ENCODE peak calls at places on chromosomes 16 and 17, in four cellular contexts. One of them, this sample, is unnamed.

GRCh38 chr16:11232852-11233726 is 22.9 kb downstream of the SOCS1 start:
- DNase-seq in astrocyte: no peak
- DNase-seq in heart right ventricle: peak
- DNase-seq in D721Med: no peak
- DNase-seq in this sample: no peak

GRCh38 chr16:68707341-68708152 is 29.5 kb upstream of the CDH1 start:
- DNase-seq in astrocyte: peak
- DNase-seq in heart right ventricle: no peak
- DNase-seq in D721Med: no peak
- DNase-seq in this sample: peak

GRCh38 chr16:87145181-87146176 is 171.7 kb downstream of the C16orf95 start:
- DNase-seq in astrocyte: peak
- DNase-seq in D721Med: no peak
- DNase-seq in heart right ventricle: no peak
- DNase-seq in this sample: peak

GRCh38 chr17:6276711-6277110 is 158.2 kb downstream of the AIPL1 start:
- DNase-seq in heart right ventricle: no peak
- DNase-seq in D721Med: no peak
- DNase-seq in astrocyte: no peak
- DNase-seq in this sample: no peak

GRCh38 chr17:61253293-61253801 is 146.3 kb upstream of the TBX2 start:
- DNase-seq in astrocyte: no peak
- DNase-seq in heart right ventricle: peak
- DNase-seq in D721Med: no peak
- DNase-seq in this sample: no peak

GRCh38 chr16:54034684-54035083 is 251.9 kb downstream of the IRX3 start:
- DNase-seq in heart right ventricle: no peak
- DNase-seq in D721Med: no peak
- DNase-seq in astrocyte: no peak
- DNase-seq in this sample: no peak

GRCh38 chr17:49696233-49696761 is 11.5 kb downstream of the SLC35B1 start:
- DNase-seq in heart right ventricle: no peak
- DNase-seq in D721Med: no peak
- DNase-seq in astrocyte: no peak
- DNase-seq in this sample: no peak

GRCh38 chr17:412211-413015 is 59.8 kb upstream of the RPH3AL start:
- DNase-seq in astrocyte: peak
- DNase-seq in heart right ventricle: peak
- DNase-seq in D721Med: no peak
- DNase-seq in this sample: peak

GRCh38 chr17:27081002-27081638 is 212.8 kb upstream of the WSB1 start:
- DNase-seq in heart right ventricle: no peak
- DNase-seq in D721Med: no peak
- DNase-seq in astrocyte: no peak
- DNase-seq in this sample: no peak

GRCh38 chr17:27082775-27083154 is 211.1 kb upstream of the WSB1 start:
- DNase-seq in heart right ventricle: no peak
- DNase-seq in D721Med: no peak
- DNase-seq in astrocyte: no peak
- DNase-seq in this sample: no peak

GRCh38 chr17:27082023-27082774 is 211.7 kb upstream of the WSB1 start:
- DNase-seq in astrocyte: no peak
- DNase-seq in D721Med: no peak
- DNase-seq in heart right ventricle: no peak
- DNase-seq in this sample: no peak

GRCh38 chr17:27085517-27085916 is 208.4 kb upstream of the WSB1 start:
- DNase-seq in astrocyte: no peak
- DNase-seq in D721Med: no peak
- DNase-seq in heart right ventricle: no peak
- DNase-seq in this sample: no peak

GRCh38 chr17:27083408-27084185 is 210.3 kb upstream of the WSB1 start:
- DNase-seq in heart right ventricle: no peak
- DNase-seq in astrocyte: no peak
- DNase-seq in D721Med: no peak
- DNase-seq in this sample: no peak
- TF ChIP-seq CTCF in heart right ventricle: no peak
- TF ChIP-seq CTCF in astrocyte: no peak
- TF ChIP-seq CTCF in D721Med: no peak
- TF ChIP-seq CTCF in this sample: no peak

GRCh38 chr16:82061861-82062525 is 26.9 kb downstream of the HSD17B2 start:
- DNase-seq in heart right ventricle: no peak
- DNase-seq in D721Med: no peak
- DNase-seq in astrocyte: no peak
- DNase-seq in this sample: peak
- TF ChIP-seq CTCF in heart right ventricle: peak
- TF ChIP-seq CTCF in D721Med: peak
- TF ChIP-seq CTCF in astrocyte: peak
- TF ChIP-seq CTCF in this sample: peak

DNA sequence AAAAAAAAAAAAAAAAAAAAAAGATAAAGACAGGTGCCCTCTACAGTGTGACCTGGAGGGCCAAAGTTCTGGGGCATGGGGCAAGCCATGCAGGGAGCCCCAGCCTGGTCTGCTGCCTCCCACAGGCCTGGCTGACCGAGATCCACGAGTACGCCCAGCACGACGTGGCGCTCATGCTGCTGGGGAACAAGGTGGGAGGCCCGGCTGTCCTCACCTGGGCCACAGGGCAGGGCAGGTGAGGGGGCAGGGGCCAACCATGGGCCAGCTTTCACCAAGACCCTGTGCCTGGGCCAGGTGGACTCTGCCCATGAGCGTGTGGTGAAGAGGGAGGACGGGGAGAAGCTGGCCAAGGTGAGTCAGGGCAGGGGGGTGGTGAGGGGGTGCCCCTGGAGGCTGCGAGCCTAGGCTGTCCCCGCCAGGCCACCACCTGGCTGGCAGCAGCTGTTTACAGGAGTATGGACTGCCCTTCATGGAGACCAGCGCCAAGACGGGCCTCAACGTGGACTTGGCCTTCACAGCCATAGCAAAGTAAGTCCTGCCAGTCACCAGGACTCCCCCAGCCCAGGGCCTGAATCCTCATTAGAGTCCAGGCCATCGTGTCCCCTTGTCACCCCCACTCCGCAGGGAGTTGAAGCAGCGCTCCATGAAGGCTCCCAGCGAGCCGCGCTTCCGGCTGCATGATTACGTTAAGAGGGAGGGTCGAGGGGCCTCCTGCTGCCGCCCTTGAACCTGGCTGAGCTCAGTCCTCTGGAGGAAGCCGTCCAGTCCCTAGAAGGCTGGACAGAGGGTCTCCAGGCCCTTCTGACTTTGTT is 2.7 kb upstream of the TRAF7 start:
- DNase-seq in heart right ventricle: no peak
- DNase-seq in D721Med: no peak
- DNase-seq in astrocyte: no peak
- DNase-seq in this sample: peak
- TF ChIP-seq CTCF in heart right ventricle: no peak
- TF ChIP-seq CTCF in D721Med: no peak
- TF ChIP-seq CTCF in astrocyte: no peak
- TF ChIP-seq CTCF in this sample: no peak

GRCh38 chr16:24801761-24802302 is 43.9 kb upstream of the SLC5A11 start:
- DNase-seq in astrocyte: peak
- DNase-seq in heart right ventricle: no peak
- DNase-seq in D721Med: no peak
- DNase-seq in this sample: no peak

GRCh38 chr16:24805484-24805883 is 40.3 kb upstream of the SLC5A11 start:
- DNase-seq in astrocyte: no peak
- DNase-seq in D721Med: no peak
- DNase-seq in heart right ventricle: no peak
- DNase-seq in this sample: no peak

DNA sequence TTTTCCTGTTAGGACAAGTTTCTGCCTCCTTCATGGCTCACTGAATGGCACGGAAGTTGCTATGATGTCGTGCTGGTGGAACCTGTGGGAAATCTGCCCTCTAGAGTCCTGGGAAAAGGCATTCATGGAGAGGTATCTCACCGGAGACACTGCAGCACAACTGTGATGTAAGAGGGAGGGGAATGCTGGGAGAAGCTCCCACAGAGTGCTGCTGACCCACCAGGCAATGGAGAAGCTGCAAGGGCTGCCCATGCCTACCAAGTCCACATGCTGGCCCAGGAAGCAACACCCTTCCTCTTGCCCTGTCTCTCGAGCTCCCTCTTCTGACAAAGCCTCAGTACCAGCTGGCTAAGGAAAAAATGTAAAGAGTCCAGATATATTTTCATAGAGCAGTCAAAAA is 45.2 kb upstream of the SLC5A11 start:
- DNase-seq in D721Med: no peak
- DNase-seq in astrocyte: peak
- DNase-seq in heart right ventricle: no peak
- DNase-seq in this sample: peak
- TF ChIP-seq CTCF in D721Med: no peak
- TF ChIP-seq CTCF in astrocyte: no peak
- TF ChIP-seq CTCF in heart right ventricle: peak
- TF ChIP-seq CTCF in this sample: peak

GRCh38 chr17:57410169-57410568 is 153.8 kb downstream of the MSI2 start:
- DNase-seq in D721Med: no peak
- DNase-seq in heart right ventricle: no peak
- DNase-seq in astrocyte: no peak
- DNase-seq in this sample: no peak

GRCh38 chr17:57407287-57408063 is 151.2 kb downstream of the MSI2 start:
- DNase-seq in D721Med: no peak
- DNase-seq in astrocyte: no peak
- DNase-seq in heart right ventricle: no peak
- DNase-seq in this sample: peak

GRCh38 chr17:57406981-57407286 is 150.6 kb downstream of the MSI2 start:
- DNase-seq in D721Med: no peak
- DNase-seq in heart right ventricle: no peak
- DNase-seq in astrocyte: no peak
- DNase-seq in this sample: no peak

GRCh38 chr17:57406131-57406980 is 150.0 kb downstream of the MSI2 start:
- DNase-seq in D721Med: peak
- DNase-seq in heart right ventricle: peak
- DNase-seq in astrocyte: peak
- DNase-seq in this sample: no peak

GRCh38 chr17:57408064-57408811 is 151.9 kb downstream of the MSI2 start:
- DNase-seq in heart right ventricle: no peak
- DNase-seq in astrocyte: no peak
- DNase-seq in D721Med: no peak
- DNase-seq in this sample: peak
- TF ChIP-seq CTCF in heart right ventricle: no peak
- TF ChIP-seq CTCF in astrocyte: no peak
- TF ChIP-seq CTCF in D721Med: no peak
- TF ChIP-seq CTCF in this sample: no peak

DNA sequence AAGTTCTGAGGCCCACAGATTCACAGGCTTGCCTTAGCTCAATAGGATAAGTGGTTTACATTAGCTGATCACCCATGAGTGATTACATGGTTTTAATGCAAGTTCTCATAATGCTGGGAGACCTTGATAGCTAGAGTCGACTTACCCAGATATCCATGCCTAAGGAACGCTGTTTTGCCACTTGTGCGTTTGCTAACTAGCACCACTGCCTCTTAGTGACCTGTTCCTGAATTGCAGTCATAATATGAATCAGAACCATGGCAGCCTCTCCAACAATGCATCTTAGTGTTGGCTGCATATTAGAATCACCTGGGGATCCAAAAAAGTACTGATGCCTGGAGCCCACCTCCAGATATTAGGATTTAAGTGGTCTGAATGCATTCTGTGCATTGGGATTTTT is 251.1 kb upstream of the CDH5 start:
- DNase-seq in astrocyte: no peak
- DNase-seq in D721Med: no peak
- DNase-seq in heart right ventricle: no peak
- DNase-seq in this sample: no peak
- TF ChIP-seq CTCF in astrocyte: no peak
- TF ChIP-seq CTCF in D721Med: no peak
- TF ChIP-seq CTCF in heart right ventricle: no peak
- TF ChIP-seq CTCF in this sample: no peak

GRCh38 chr16:79767597-79768280 is 167.2 kb upstream of the MAF start:
- DNase-seq in D721Med: no peak
- DNase-seq in astrocyte: peak
- DNase-seq in heart right ventricle: no peak
- DNase-seq in this sample: peak
- TF ChIP-seq CTCF in D721Med: peak
- TF ChIP-seq CTCF in astrocyte: peak
- TF ChIP-seq CTCF in heart right ventricle: no peak
- TF ChIP-seq CTCF in this sample: no peak

DNA sequence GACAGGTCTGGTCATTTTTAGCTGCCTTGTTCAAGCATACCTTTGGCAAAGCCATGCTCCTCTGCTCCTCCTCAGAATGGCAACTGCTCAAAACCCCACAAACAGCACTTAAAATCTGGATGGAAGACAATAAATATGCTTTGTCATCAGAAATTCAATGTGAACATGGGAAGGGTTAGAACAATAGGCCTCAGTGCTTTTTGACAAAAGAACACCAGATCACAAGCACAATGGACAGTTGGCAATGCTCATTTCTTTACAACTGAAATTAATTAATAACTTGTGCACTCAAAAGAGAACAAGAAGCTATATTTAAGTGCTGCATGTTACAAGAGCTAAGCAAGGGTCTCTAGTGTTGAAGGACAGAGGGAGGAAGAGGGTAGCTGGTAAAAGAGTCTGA is 495.2 kb downstream of the TOX3 start:
- DNase-seq in astrocyte: no peak
- DNase-seq in heart right ventricle: no peak
- DNase-seq in D721Med: no peak
- DNase-seq in this sample: no peak
- TF ChIP-seq CTCF in astrocyte: no peak
- TF ChIP-seq CTCF in heart right ventricle: no peak
- TF ChIP-seq CTCF in D721Med: no peak
- TF ChIP-seq CTCF in this sample: no peak

GRCh38 chr16:70578035-70578434 is 54.4 kb downstream of the SF3B3 start:
- DNase-seq in astrocyte: no peak
- DNase-seq in D721Med: no peak
- DNase-seq in heart right ventricle: no peak
- DNase-seq in this sample: no peak

GRCh38 chr16:70586731-70587130 is 59.6 kb upstream of the IL34 start:
- DNase-seq in heart right ventricle: no peak
- DNase-seq in astrocyte: no peak
- DNase-seq in D721Med: no peak
- DNase-seq in this sample: no peak

GRCh38 chr16:70579648-70580630 is 56.3 kb downstream of the SF3B3 start:
- DNase-seq in astrocyte: no peak
- DNase-seq in heart right ventricle: peak
- DNase-seq in D721Med: no peak
- DNase-seq in this sample: peak

GRCh38 chr16:70579248-70579647 is 55.6 kb downstream of the SF3B3 start:
- DNase-seq in heart right ventricle: no peak
- DNase-seq in astrocyte: no peak
- DNase-seq in D721Med: no peak
- DNase-seq in this sample: no peak

GRCh38 chr16:70582280-70582978 is 58.8 kb downstream of the SF3B3 start:
- DNase-seq in D721Med: no peak
- DNase-seq in heart right ventricle: no peak
- DNase-seq in astrocyte: no peak
- DNase-seq in this sample: no peak
- TF ChIP-seq CTCF in D721Med: peak
- TF ChIP-seq CTCF in heart right ventricle: no peak
- TF ChIP-seq CTCF in astrocyte: no peak
- TF ChIP-seq CTCF in this sample: no peak